ENCODE peak calls at places on chromosomes 11 and 22, in six cellular contexts. One of them, this sample, is unnamed.

GRCh38 chr11:22730319-22730718 is 63.9 kb downstream of the GAS2 start:
- DNase-seq in fibroblast of mammary gland: peak
- DNase-seq in brain microvascular endothelial cell: no peak
- DNase-seq in B cell: no peak
- DNase-seq in mucosa of descending colon: no peak
- DNase-seq in choroid plexus epithelial cell: peak
- DNase-seq in this sample: peak

GRCh38 chr22:29152045-29152380 is 53.7 kb upstream of the EMID1 start:
- DNase-seq in fibroblast of mammary gland: no peak
- DNase-seq in brain microvascular endothelial cell: no peak
- DNase-seq in B cell: no peak
- DNase-seq in mucosa of descending colon: no peak
- DNase-seq in choroid plexus epithelial cell: no peak
- DNase-seq in this sample: no peak

GRCh38 chr11:7204778-7205177 is 46.9 kb upstream of the SYT9 start:
- DNase-seq in fibroblast of mammary gland: peak
- DNase-seq in brain microvascular endothelial cell: peak
- DNase-seq in B cell: no peak
- DNase-seq in mucosa of descending colon: no peak
- DNase-seq in choroid plexus epithelial cell: peak
- DNase-seq in this sample: no peak

GRCh38 chr11:84022221-84022620 is 736.1 kb upstream of the CCDC90B start:
- DNase-seq in fibroblast of mammary gland: no peak
- DNase-seq in brain microvascular endothelial cell: no peak
- DNase-seq in B cell: no peak
- DNase-seq in mucosa of descending colon: no peak
- DNase-seq in choroid plexus epithelial cell: peak
- DNase-seq in this sample: no peak

GRCh38 chr11:2728663-2729332 is 29.0 kb upstream of the KCNQ1OT1 start:
- DNase-seq in fibroblast of mammary gland: no peak
- DNase-seq in brain microvascular endothelial cell: no peak
- DNase-seq in B cell: no peak
- DNase-seq in mucosa of descending colon: no peak
- DNase-seq in choroid plexus epithelial cell: no peak
- DNase-seq in this sample: no peak

GRCh38 chr11:89182773-89183172 is 5.1 kb downstream of the TYR start:
- DNase-seq in fibroblast of mammary gland: no peak
- DNase-seq in brain microvascular endothelial cell: no peak
- DNase-seq in B cell: no peak
- DNase-seq in mucosa of descending colon: no peak
- DNase-seq in choroid plexus epithelial cell: peak
- DNase-seq in this sample: no peak

GRCh38 chr11:80727315-80727714 is 1286.5 kb upstream of the TENM4 start:
- DNase-seq in fibroblast of mammary gland: peak
- DNase-seq in brain microvascular endothelial cell: peak
- DNase-seq in B cell: no peak
- DNase-seq in mucosa of descending colon: no peak
- DNase-seq in choroid plexus epithelial cell: peak
- DNase-seq in this sample: peak

GRCh38 chr11:74680035-74680671 is 51.1 kb downstream of the CHRDL2 start:
- DNase-seq in fibroblast of mammary gland: no peak
- DNase-seq in brain microvascular endothelial cell: no peak
- DNase-seq in B cell: no peak
- DNase-seq in mucosa of descending colon: no peak
- DNase-seq in choroid plexus epithelial cell: no peak
- DNase-seq in this sample: no peak

GRCh38 chr11:28107331-28107725 is 628 bp downstream of the KIF18A start:
- DNase-seq in fibroblast of mammary gland: peak
- DNase-seq in brain microvascular endothelial cell: peak
- DNase-seq in B cell: no peak
- DNase-seq in mucosa of descending colon: no peak
- DNase-seq in choroid plexus epithelial cell: peak
- DNase-seq in this sample: no peak

GRCh38 chr11:112255075-112255739 is 5.5 kb downstream of the PLET1 start:
- DNase-seq in fibroblast of mammary gland: peak
- DNase-seq in brain microvascular endothelial cell: peak
- DNase-seq in B cell: no peak
- DNase-seq in mucosa of descending colon: no peak
- DNase-seq in choroid plexus epithelial cell: peak
- DNase-seq in this sample: peak

GRCh38 chr11:118789501-118790356 is 1.2 kb downstream of the DDX6 start:
- DNase-seq in fibroblast of mammary gland: peak
- DNase-seq in brain microvascular endothelial cell: peak
- DNase-seq in B cell: no peak
- DNase-seq in mucosa of descending colon: no peak
- DNase-seq in choroid plexus epithelial cell: peak
- DNase-seq in this sample: no peak

GRCh38 chr11:11252403-11252802 is 100.6 kb downstream of the CSNK2A3 start:
- DNase-seq in fibroblast of mammary gland: no peak
- DNase-seq in brain microvascular endothelial cell: no peak
- DNase-seq in B cell: no peak
- DNase-seq in mucosa of descending colon: no peak
- DNase-seq in choroid plexus epithelial cell: no peak
- DNase-seq in this sample: no peak

GRCh38 chr11:111019931-111020381 is 225.6 kb upstream of the POU2AF2 start:
- DNase-seq in fibroblast of mammary gland: peak
- DNase-seq in brain microvascular endothelial cell: no peak
- DNase-seq in B cell: no peak
- DNase-seq in mucosa of descending colon: no peak
- DNase-seq in choroid plexus epithelial cell: peak
- DNase-seq in this sample: no peak

GRCh38 chr11:112345708-112346107 is 85.0 kb upstream of the PLET1 start:
- DNase-seq in fibroblast of mammary gland: no peak
- DNase-seq in brain microvascular endothelial cell: no peak
- DNase-seq in B cell: no peak
- DNase-seq in mucosa of descending colon: no peak
- DNase-seq in choroid plexus epithelial cell: no peak
- DNase-seq in this sample: no peak

GRCh38 chr11:131506376-131506775 is 136.0 kb downstream of the NTM start:
- DNase-seq in fibroblast of mammary gland: no peak
- DNase-seq in brain microvascular endothelial cell: no peak
- DNase-seq in B cell: no peak
- DNase-seq in mucosa of descending colon: no peak
- DNase-seq in choroid plexus epithelial cell: no peak
- DNase-seq in this sample: no peak

GRCh38 chr22:26342719-26343449 is 86.2 kb upstream of the ASPHD2 start:
- DNase-seq in fibroblast of mammary gland: no peak
- DNase-seq in brain microvascular endothelial cell: no peak
- DNase-seq in B cell: no peak
- DNase-seq in mucosa of descending colon: no peak
- DNase-seq in choroid plexus epithelial cell: no peak
- DNase-seq in this sample: no peak

GRCh38 chr22:32106930-32107329 is 52.2 kb downstream of the C22orf42 start:
- DNase-seq in fibroblast of mammary gland: peak
- DNase-seq in brain microvascular endothelial cell: no peak
- DNase-seq in B cell: no peak
- DNase-seq in mucosa of descending colon: no peak
- DNase-seq in choroid plexus epithelial cell: peak
- DNase-seq in this sample: peak

GRCh38 chr11:78420796-78421209 is 3.2 kb upstream of the GAB2 start:
- DNase-seq in fibroblast of mammary gland: peak
- DNase-seq in brain microvascular endothelial cell: peak
- DNase-seq in B cell: peak
- DNase-seq in mucosa of descending colon: peak
- DNase-seq in choroid plexus epithelial cell: peak
- DNase-seq in this sample: no peak

GRCh38 chr11:78941226-78941851 is 366.7 kb upstream of the NARS2 start:
- DNase-seq in fibroblast of mammary gland: no peak
- DNase-seq in brain microvascular endothelial cell: no peak
- DNase-seq in B cell: no peak
- DNase-seq in mucosa of descending colon: no peak
- DNase-seq in choroid plexus epithelial cell: no peak
- DNase-seq in this sample: no peak

GRCh38 chr11:93054881-93055280 is 85.4 kb downstream of the MTNR1B start:
- DNase-seq in fibroblast of mammary gland: peak
- DNase-seq in brain microvascular endothelial cell: peak
- DNase-seq in B cell: no peak
- DNase-seq in mucosa of descending colon: no peak
- DNase-seq in choroid plexus epithelial cell: peak
- DNase-seq in this sample: peak

GRCh38 chr22:46219650-46220049 is 30.4 kb downstream of the CDPF1 start:
- DNase-seq in fibroblast of mammary gland: no peak
- DNase-seq in brain microvascular endothelial cell: no peak
- DNase-seq in B cell: no peak
- DNase-seq in mucosa of descending colon: no peak
- DNase-seq in choroid plexus epithelial cell: no peak
- DNase-seq in this sample: no peak

GRCh38 chr11:62546937-62547625 is 475 bp upstream of the AHNAK start:
- DNase-seq in fibroblast of mammary gland: peak
- DNase-seq in brain microvascular endothelial cell: no peak
- DNase-seq in B cell: no peak
- DNase-seq in mucosa of descending colon: peak
- DNase-seq in choroid plexus epithelial cell: peak
- DNase-seq in this sample: peak

GRCh38 chr11:118740892-118741291 is 50.1 kb downstream of the DDX6 start:
- DNase-seq in fibroblast of mammary gland: no peak
- DNase-seq in brain microvascular endothelial cell: no peak
- DNase-seq in B cell: no peak
- DNase-seq in mucosa of descending colon: no peak
- DNase-seq in choroid plexus epithelial cell: no peak
- DNase-seq in this sample: no peak

GRCh38 chr11:63870351-63871197 is 31.7 kb downstream of the MARK2 start:
- DNase-seq in fibroblast of mammary gland: peak
- DNase-seq in brain microvascular endothelial cell: no peak
- DNase-seq in B cell: no peak
- DNase-seq in mucosa of descending colon: peak
- DNase-seq in choroid plexus epithelial cell: peak
- DNase-seq in this sample: no peak

GRCh38 chr11:128058580-128059208 is 528.7 kb downstream of the ETS1 start:
- DNase-seq in fibroblast of mammary gland: no peak
- DNase-seq in brain microvascular endothelial cell: no peak
- DNase-seq in B cell: no peak
- DNase-seq in mucosa of descending colon: no peak
- DNase-seq in choroid plexus epithelial cell: no peak
- DNase-seq in this sample: no peak

GRCh38 chr11:92357344-92357743 is 132.7 kb downstream of the FAT3 start:
- DNase-seq in fibroblast of mammary gland: no peak
- DNase-seq in brain microvascular endothelial cell: no peak
- DNase-seq in B cell: no peak
- DNase-seq in mucosa of descending colon: no peak
- DNase-seq in choroid plexus epithelial cell: no peak
- DNase-seq in this sample: peak

GRCh38 chr11:102279641-102280170 is 37.6 kb upstream of the BIRC3 start:
- DNase-seq in fibroblast of mammary gland: peak
- DNase-seq in brain microvascular endothelial cell: peak
- DNase-seq in B cell: no peak
- DNase-seq in mucosa of descending colon: no peak
- DNase-seq in choroid plexus epithelial cell: peak
- DNase-seq in this sample: peak

GRCh38 chr11:63802637-63803414 is 10.4 kb upstream of the SPINDOC start:
- DNase-seq in fibroblast of mammary gland: peak
- DNase-seq in brain microvascular endothelial cell: peak
- DNase-seq in B cell: no peak
- DNase-seq in mucosa of descending colon: no peak
- DNase-seq in choroid plexus epithelial cell: peak
- DNase-seq in this sample: no peak

GRCh38 chr11:99260696-99261095 is 239.9 kb downstream of the CNTN5 start:
- DNase-seq in fibroblast of mammary gland: no peak
- DNase-seq in brain microvascular endothelial cell: peak
- DNase-seq in B cell: no peak
- DNase-seq in mucosa of descending colon: no peak
- DNase-seq in choroid plexus epithelial cell: peak
- DNase-seq in this sample: no peak

GRCh38 chr11:44178381-44178780 is 82.9 kb downstream of the EXT2 start:
- DNase-seq in fibroblast of mammary gland: peak
- DNase-seq in brain microvascular endothelial cell: peak
- DNase-seq in B cell: no peak
- DNase-seq in mucosa of descending colon: no peak
- DNase-seq in choroid plexus epithelial cell: peak
- DNase-seq in this sample: no peak
- TF ChIP-seq CTCF in fibroblast of mammary gland: no peak
- TF ChIP-seq CTCF in brain microvascular endothelial cell: peak
- TF ChIP-seq CTCF in B cell: no peak
- TF ChIP-seq CTCF in mucosa of descending colon: no peak
- TF ChIP-seq CTCF in choroid plexus epithelial cell: peak
- TF ChIP-seq CTCF in this sample: no peak

GRCh38 chr22:22069450-22070370 is 87.1 kb upstream of the TOP3B start:
- DNase-seq in fibroblast of mammary gland: no peak
- DNase-seq in brain microvascular endothelial cell: no peak
- DNase-seq in B cell: no peak
- DNase-seq in mucosa of descending colon: no peak
- DNase-seq in choroid plexus epithelial cell: no peak
- DNase-seq in this sample: no peak
- TF ChIP-seq CTCF in fibroblast of mammary gland: no peak
- TF ChIP-seq CTCF in brain microvascular endothelial cell: no peak
- TF ChIP-seq CTCF in B cell: no peak
- TF ChIP-seq CTCF in mucosa of descending colon: no peak
- TF ChIP-seq CTCF in choroid plexus epithelial cell: peak
- TF ChIP-seq CTCF in this sample: no peak

GRCh38 chr11:109641549-109641948 is 219.6 kb downstream of the C11orf87 start:
- DNase-seq in fibroblast of mammary gland: peak
- DNase-seq in brain microvascular endothelial cell: peak
- DNase-seq in B cell: no peak
- DNase-seq in mucosa of descending colon: no peak
- DNase-seq in choroid plexus epithelial cell: peak
- DNase-seq in this sample: no peak
- TF ChIP-seq CTCF in fibroblast of mammary gland: peak
- TF ChIP-seq CTCF in brain microvascular endothelial cell: peak
- TF ChIP-seq CTCF in B cell: no peak
- TF ChIP-seq CTCF in mucosa of descending colon: no peak
- TF ChIP-seq CTCF in choroid plexus epithelial cell: peak
- TF ChIP-seq CTCF in this sample: no peak

GRCh38 chr11:94111241-94111640 is 17.4 kb upstream of the PANX1 start:
- DNase-seq in fibroblast of mammary gland: no peak
- DNase-seq in brain microvascular endothelial cell: no peak
- DNase-seq in B cell: no peak
- DNase-seq in mucosa of descending colon: no peak
- DNase-seq in choroid plexus epithelial cell: no peak
- DNase-seq in this sample: no peak

GRCh38 chr11:94104734-94105133 is 23.9 kb upstream of the PANX1 start:
- DNase-seq in fibroblast of mammary gland: no peak
- DNase-seq in brain microvascular endothelial cell: no peak
- DNase-seq in B cell: no peak
- DNase-seq in mucosa of descending colon: no peak
- DNase-seq in choroid plexus epithelial cell: no peak
- DNase-seq in this sample: no peak

GRCh38 chr11:94103476-94103875 is 25.2 kb upstream of the PANX1 start:
- DNase-seq in fibroblast of mammary gland: no peak
- DNase-seq in brain microvascular endothelial cell: no peak
- DNase-seq in B cell: no peak
- DNase-seq in mucosa of descending colon: no peak
- DNase-seq in choroid plexus epithelial cell: no peak
- DNase-seq in this sample: no peak

GRCh38 chr11:94106699-94107098 is 21.9 kb upstream of the PANX1 start:
- DNase-seq in fibroblast of mammary gland: no peak
- DNase-seq in brain microvascular endothelial cell: no peak
- DNase-seq in B cell: no peak
- DNase-seq in mucosa of descending colon: no peak
- DNase-seq in choroid plexus epithelial cell: no peak
- DNase-seq in this sample: no peak

DNA sequence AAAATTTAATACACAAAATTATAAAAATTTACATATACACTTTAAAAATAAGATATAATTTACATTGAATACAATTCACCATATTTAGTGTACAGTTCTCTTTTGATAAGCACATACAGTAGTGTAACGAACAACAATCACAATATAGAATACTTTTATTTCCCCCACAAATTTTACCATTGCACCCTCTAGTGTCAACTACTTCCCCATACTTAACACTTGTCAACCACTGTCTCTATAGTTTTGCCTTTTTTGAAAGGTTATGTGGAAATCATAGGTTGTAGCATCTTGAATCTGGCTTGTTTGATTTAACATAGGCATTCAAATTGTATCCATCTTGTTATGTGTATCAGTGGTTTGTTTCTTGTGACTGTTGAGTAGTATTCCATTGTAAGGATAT is 21.3 kb upstream of the PANX1 start:
- DNase-seq in fibroblast of mammary gland: no peak
- DNase-seq in brain microvascular endothelial cell: no peak
- DNase-seq in B cell: no peak
- DNase-seq in mucosa of descending colon: no peak
- DNase-seq in choroid plexus epithelial cell: peak
- DNase-seq in this sample: no peak
- TF ChIP-seq CTCF in fibroblast of mammary gland: no peak
- TF ChIP-seq CTCF in brain microvascular endothelial cell: peak
- TF ChIP-seq CTCF in B cell: no peak
- TF ChIP-seq CTCF in mucosa of descending colon: no peak
- TF ChIP-seq CTCF in choroid plexus epithelial cell: peak
- TF ChIP-seq CTCF in this sample: no peak